ENCODE peak calls at places on chromosomes 6 and 20, in six cellular contexts. K, P, E, M, U and B are unnamed samples.

GRCh38 chr6:89985744-89986493 is 91.7 kb downstream of the GJA10 start:
- DNase-seq in K (peak), P (peak), E (no peak), M (no peak), U (no peak), B (no peak)

GRCh38 chr6:11675610-11676009 is 103.0 kb downstream of the ADTRP start:
- DNase-seq in K (no peak), P (peak), E (no peak), M (no peak), U (no peak), B (no peak)

GRCh38 chr6:41780623-41781301 is at the start of gene PRICKLE4:
- DNase-seq in K (no peak), P (peak), E (peak), M (no peak), U (peak), B (no peak)

GRCh38 chr6:108630050-108630714 is 69.5 kb downstream of the FOXO3 start:
- DNase-seq in K (no peak), P (no peak), E (no peak), M (no peak), U (no peak), B (peak)

GRCh38 chr6:132666118-132666517 is 7.1 kb upstream of the TAAR1 start:
- DNase-seq in K (no peak), P (no peak), E (no peak), M (no peak), U (no peak), B (no peak)

GRCh38 chr6:71326611-71327010 is 38.0 kb downstream of the OGFRL1 start:
- DNase-seq in K (no peak), P (no peak), E (no peak), M (no peak), U (no peak), B (no peak)

GRCh38 chr20:29299811-29300578 is 1957.5 kb upstream of the DEFB115 start:
- DNase-seq in K (no peak), P (no peak), E (no peak), M (no peak), U (no peak), B (no peak)

GRCh38 chr6:107585815-107586435 is 96.0 kb downstream of the SOBP start:
- DNase-seq in K (no peak), P (no peak), E (peak), M (no peak), U (no peak), B (no peak)

GRCh38 chr6:25788305-25788922 is 33.9 kb downstream of the SLC17A4 start:
- DNase-seq in K (no peak), P (peak), E (no peak), M (peak), U (peak), B (peak)

GRCh38 chr20:20457392-20458126 is 89.7 kb downstream of the INSM1 start:
- DNase-seq in K (no peak), P (peak), E (peak), M (no peak), U (no peak), B (no peak)

GRCh38 chr6:141403827-141404226 is 728.9 kb upstream of the GJE1 start:
- DNase-seq in K (no peak), P (no peak), E (no peak), M (no peak), U (no peak), B (no peak)

GRCh38 chr20:17562804-17563305 is 7.0 kb upstream of the DSTN start:
- DNase-seq in K (no peak), P (peak), E (no peak), M (no peak), U (peak), B (no peak)

GRCh38 chr6:108556864-108557493 is 3.7 kb upstream of the FOXO3 start:
- DNase-seq in K (no peak), P (no peak), E (no peak), M (no peak), U (no peak), B (peak)

GRCh38 chr6:42210551-42210950 is 7.1 kb downstream of the MRPS10 start:
- DNase-seq in K (no peak), P (no peak), E (peak), M (no peak), U (peak), B (no peak)